ENCODE peak calls at places on chromosomes 3 and 15, in nine cellular contexts. G is colonic mucosa, N is ascending aorta, T is putamen, S is AG10803, V is SW 1271, F is ureter, D is frontal cortex, H is GM03348. J is an unnamed sample.

GRCh38 chr3:11661827-11662226 is 18.1 kb upstream of the VGLL4 start:
- DNase-seq in H (peak), S (peak), G (no peak), D (no peak), T (no peak), V (no peak), N (peak), F (no peak), J (no peak)

GRCh38 chr15:55133972-55134371 is 62.8 kb downstream of the RSL24D1 start:
- DNase-seq in T (no peak), G (no peak), S (no peak), D (no peak), H (no peak), V (no peak), F (no peak), N (no peak), J (no peak)

GRCh38 chr15:50321680-50322079 is 33.3 kb downstream of the GABPB1 start:
- DNase-seq in F (no peak), D (no peak), H (peak), N (no peak), S (peak), G (no peak), V (no peak), T (no peak), J (no peak)

GRCh38 chr15:64720188-64720587 is 55.2 kb downstream of the RBPMS2 start:
- DNase-seq in N (no peak), F (no peak), V (no peak), D (no peak), S (no peak), G (no peak), H (no peak), T (no peak), J (no peak)

GRCh38 chr3:12221663-12222062 is 63.0 kb upstream of the TIMP4 start:
- DNase-seq in G (peak), D (no peak), V (no peak), T (no peak), F (no peak), N (no peak), S (no peak), H (no peak), J (no peak)

GRCh38 chr3:128076783-128077624 is 24.8 kb downstream of the SEC61A1 start:
- DNase-seq in F (no peak), H (peak), T (peak), G (no peak), N (peak), S (no peak), V (no peak), D (peak), J (no peak)

GRCh38 chr3:65678480-65678879 is 360.2 kb downstream of the MAGI1 start:
- DNase-seq in N (no peak), D (no peak), G (no peak), F (no peak), V (no peak), T (no peak), S (no peak), H (no peak), J (no peak)

GRCh38 chr3:57288403-57288802 is 4.1 kb downstream of the ASB14 start:
- DNase-seq in V (no peak), F (no peak), N (no peak), D (no peak), S (no peak), G (no peak), H (no peak), T (no peak), J (no peak)

GRCh38 chr3:158152186-158152585 is 42.3 kb downstream of the RSRC1 start:
- DNase-seq in V (peak), D (no peak), F (no peak), N (no peak), S (peak), G (no peak), H (peak), T (no peak), J (no peak)

J was measured in globus pallidus.